ENCODE peak calls at places on chromosomes 2 and 18, in six cellular contexts. J, P, R, H, O and N are unnamed samples.

GRCh38 chr2:61718965-61719364 is 134.9 kb downstream of the FAM161A start:
- DNase-seq in O (no peak), H (no peak), J (no peak), R (no peak), P (no peak), N (no peak)

GRCh38 chr2:238334885-238335284 is 14.6 kb downstream of the TRAF3IP1 start:
- DNase-seq in O (no peak), P (no peak), J (no peak), R (no peak), H (no peak), N (no peak)

GRCh38 chr18:57925706-57926105 is 118.3 kb upstream of the NEDD4L start:
- DNase-seq in O (peak), P (no peak), R (no peak), H (no peak), J (no peak), N (no peak)

GRCh38 chr2:159600752-159601151 is 15.6 kb downstream of the BAZ2B start:
- DNase-seq in O (no peak), P (no peak), J (no peak), R (no peak), H (no peak), N (no peak)

GRCh38 chr2:177908824-177909223 is 163.8 kb downstream of the PDE11A start:
- DNase-seq in H (no peak), P (no peak), O (no peak), R (no peak), J (no peak), N (no peak)

GRCh38 chr2:237732790-237733349 is 65.7 kb upstream of the RBM44 start:
- DNase-seq in P (no peak), O (no peak), H (peak), J (no peak), R (no peak), N (peak)

GRCh38 chr2:127155901-127156300 is 48.9 kb upstream of the BIN1 start:
- DNase-seq in R (no peak), J (no peak), O (no peak), H (peak), P (no peak), N (peak)

GRCh38 chr2:201220102-201220570 is 37.2 kb downstream of the CASP10 start:
- DNase-seq in R (no peak), J (peak), O (no peak), P (no peak), H (peak), N (peak)

GRCh38 chr2:105517814-105518705 is 119.2 kb upstream of the FHL2 start:
- DNase-seq in J (no peak), H (peak), P (no peak), R (no peak), O (no peak), N (peak)

GRCh38 chr2:215903208-215903607 is 110.1 kb downstream of the MREG start:
- DNase-seq in H (no peak), R (no peak), P (no peak), J (no peak), O (no peak), N (no peak)

GRCh38 chr2:95062716-95063400 is 37.4 kb downstream of the MAL start:
- DNase-seq in O (no peak), J (no peak), H (no peak), P (no peak), R (no peak), N (no peak)

GRCh38 chr18:36889316-36889715 is 60.4 kb downstream of the KIAA1328 start:
- DNase-seq in J (no peak), O (no peak), H (no peak), R (no peak), P (no peak), N (no peak)

GRCh38 chr18:40387130-40387821 is 1567.8 kb upstream of the PIK3C3 start:
- DNase-seq in O (no peak), P (no peak), J (no peak), R (no peak), H (no peak), N (no peak)

GRCh38 chr2:72959554-72959953 is 42.2 kb downstream of the EMX1 start:
- DNase-seq in P (no peak), J (no peak), H (no peak), O (no peak), R (no peak), N (no peak)